ENCODE peak calls at places on chromosomes 4 and X, in four cellular contexts. N, I, A and Y are unnamed samples.

GRCh38 chrX:95059909-95060308 is 1385.9 kb downstream of the FAM133A start:
- DNase-seq in A (no peak), I (no peak), N (peak), Y (no peak)

GRCh38 chr4:139738846-139739613 is 73.4 kb downstream of the MGST2 start:
- DNase-seq in N (no peak), I (no peak), A (no peak), Y (no peak)

GRCh38 chr4:110112056-110112455 is 86.4 kb downstream of the ELOVL6 start:
- DNase-seq in I (no peak), N (no peak), A (no peak), Y (no peak)

GRCh38 chrX:154600962-154601374 is 16.0 kb downstream of the CTAG1A start:
- DNase-seq in A (no peak), N (peak), I (no peak), Y (no peak)

GRCh38 chrX:123157586-123157985 is 26.5 kb upstream of the GRIA3 start:
- DNase-seq in I (no peak), N (no peak), A (no peak), Y (no peak)

GRCh38 chr4:107736924-107737448 is 17.0 kb upstream of the PAPSS1 start:
- DNase-seq in I (no peak), A (peak), N (peak), Y (peak)

GRCh38 chrX:85993539-85994197 is 53.7 kb downstream of the CHM start:
- DNase-seq in N (peak), A (no peak), I (no peak), Y (no peak)

GRCh38 chr4:93199492-93199891 is 629.1 kb upstream of the ATOH1 start:
- DNase-seq in N (peak), I (no peak), A (peak), Y (peak)

GRCh38 chr4:33218238-33218637 is 2498.1 kb downstream of the PCDH7 start:
- DNase-seq in I (no peak), N (no peak), A (no peak), Y (no peak)

GRCh38 chrX:25427873-25428555 is 412.2 kb upstream of the ARX start:
- DNase-seq in N (no peak), A (peak), I (no peak), Y (peak)

GRCh38 chr4:123297836-123298235 is 98.8 kb upstream of the SPRY1 start:
- DNase-seq in A (no peak), I (no peak), N (no peak), Y (no peak)

GRCh38 chr4:120331486-120332281 is 265.0 kb upstream of the MAD2L1 start:
- DNase-seq in A (no peak), I (no peak), N (no peak), Y (no peak)

GRCh38 chr4:3514806-3515421 is 17.3 kb downstream of the LRPAP1 start:
- DNase-seq in A (no peak), N (no peak), I (no peak), Y (no peak)

GRCh38 chr4:128854433-128854832 is 44.9 kb downstream of the JADE1 start:
- DNase-seq in A (no peak), N (peak), I (no peak), Y (no peak)

GRCh38 chr4:27484216-27484615 is 623.6 kb downstream of the STIM2 start:
- DNase-seq in A (no peak), I (no peak), N (no peak), Y (no peak)

GRCh38 chrX:136735604-136736003 is 45.1 kb downstream of the ARHGEF6 start:
- DNase-seq in I (no peak), N (no peak), A (peak), Y (peak)

GRCh38 chr4:650951-651883 is 22.9 kb downstream of the ATP5ME start:
- DNase-seq in A (no peak), N (no peak), I (peak), Y (no peak)

GRCh38 chr4:151618858-151619257 is 141.9 kb downstream of the GATB start:
- DNase-seq in N (no peak), A (no peak), I (no peak), Y (no peak)

GRCh38 chr4:48090621-48091020 is 43.4 kb downstream of the TXK start:
- DNase-seq in A (no peak), N (no peak), I (no peak), Y (no peak)